ENCODE peak calls at places on chromosomes 2 and 18, in ten cellular contexts. K is aorta; I is ureter; Q is ELF-1; C is fibroblast of mammary gland; T is hypothalamus; R is ACHN; Y is posterior vena cava; D is chondrocyte; P is activated effector memory CD4-positive, alpha-beta T cell treated with anti-CD3 and anti-CD28 coated beads, Interleukin-2, amount 50 U/mL, for 16 hours. W is an unnamed sample.

GRCh38 chr2:128199141-128199540 is 108.1 kb downstream of the UGGT1 start:
- DNase-seq in Y (no peak), P (no peak), K (no peak), C (no peak), R (no peak), Q (no peak), I (no peak), D (no peak), T (no peak), W (no peak)

GRCh38 chr18:53610957-53611356 is 613.5 kb downstream of the MBD2 start:
- DNase-seq in Q (no peak), T (no peak), P (no peak), K (no peak), C (no peak), I (no peak), R (no peak), D (no peak), Y (no peak), W (no peak)

GRCh38 chr18:59696311-59697235 is 650 bp downstream of the CCBE1 start:
- DNase-seq in Q (peak), Y (peak), I (no peak), R (peak), P (no peak), D (no peak), C (peak), T (no peak), K (no peak), W (no peak)

GRCh38 chr2:216619411-216620393 is 13.5 kb upstream of the IGFBP2 start:
- DNase-seq in C (peak), Y (no peak), R (no peak), T (no peak), I (no peak), P (no peak), K (no peak), D (no peak), Q (peak), W (no peak)

GRCh38 chr2:147433822-147434221 is 411.0 kb upstream of the ACVR2A start:
- DNase-seq in Y (no peak), R (no peak), D (no peak), T (no peak), Q (no peak), I (no peak), C (no peak), K (no peak), P (no peak), W (peak)

GRCh38 chr2:200681731-200682130 is 95.9 kb downstream of the AOX1 start:
- DNase-seq in T (no peak), I (no peak), K (no peak), Y (no peak), C (peak), R (no peak), P (no peak), D (no peak), Q (no peak), W (no peak)

GRCh38 chr2:235461763-235462414 is 32.0 kb upstream of the AGAP1 start:
- DNase-seq in K (no peak), I (no peak), Y (no peak), C (no peak), T (no peak), Q (no peak), D (no peak), R (no peak), P (no peak), W (no peak)

GRCh38 chr2:67260348-67261277 is 136.5 kb upstream of the ETAA1 start:
- DNase-seq in K (peak), Q (no peak), P (no peak), I (peak), R (peak), Y (peak), T (no peak), C (peak), D (no peak), W (no peak)

GRCh38 chr2:238949710-238950345 is 101.9 kb downstream of the TWIST2 start:
- DNase-seq in D (no peak), Y (peak), T (no peak), P (peak), I (peak), K (no peak), C (no peak), R (no peak), Q (no peak), W (no peak)

GRCh38 chr2:3493610-3493997 is 25.7 kb downstream of the ADI1 start:
- DNase-seq in R (peak), K (peak), D (no peak), Q (peak), T (no peak), Y (no peak), I (peak), P (no peak), C (peak), W (no peak)

GRCh38 chr2:120684691-120685402 is 50.8 kb upstream of the GLI2 start:
- DNase-seq in C (peak), I (no peak), P (no peak), D (no peak), R (no peak), T (no peak), Y (peak), K (no peak), Q (no peak), W (no peak)

GRCh38 chr2:85811173-85811849 is 57.5 kb downstream of the ATOH8 start:
- DNase-seq in C (peak), P (no peak), D (no peak), Q (no peak), K (peak), R (no peak), T (no peak), I (peak), Y (no peak), W (no peak)

GRCh38 chr2:120736202-120736954 is 710 bp downstream of the GLI2 start:
- DNase-seq in Q (peak), Y (peak), K (no peak), D (no peak), I (no peak), R (no peak), C (no peak), T (no peak), P (peak), W (no peak)

GRCh38 chr2:88729061-88729745 is 37.7 kb downstream of the RPIA start:
- DNase-seq in T (no peak), C (peak), R (peak), D (no peak), Y (no peak), K (no peak), I (no peak), Q (no peak), P (no peak), W (no peak)

GRCh38 chr18:7116001-7116831 is 1.4 kb downstream of the LAMA1 start:
- DNase-seq in K (no peak), Y (no peak), T (no peak), D (no peak), C (peak), P (no peak), Q (peak), I (no peak), R (peak), W (no peak)

GRCh38 chr18:21004721-21005120 is 106.9 kb downstream of the ROCK1 start:
- DNase-seq in Y (no peak), D (no peak), K (no peak), I (no peak), R (no peak), T (no peak), Q (no peak), C (peak), P (no peak), W (no peak)

GRCh38 chr2:240598311-240598911 is 11.9 kb downstream of the CAPN10 start:
- DNase-seq in T (no peak), P (peak), R (no peak), K (peak), Q (no peak), Y (peak), C (no peak), I (no peak), D (peak), W (peak)